ENCODE peak calls at places on chromosomes 4 and X, in eight cellular contexts. I is activated T-cell treated with anti-CD3 and anti-CD28 coated beads for 4 hours, D is ACHN, A is astrocyte of the spinal cord, U is SW 1271, F is fibroblast of pulmonary artery, M is AG08395, R is iPS-NIHi11. V is an unnamed sample.

GRCh38 chr4:27366424-27366823 is 505.8 kb downstream of the STIM2 start:
- DNase-seq in R (no peak), D (no peak), A (peak), M (no peak), U (no peak), I (no peak), F (peak), V (peak)

GRCh38 chr4:55808187-55808586 is 11.4 kb upstream of the EXOC1L start:
- DNase-seq in D (no peak), U (no peak), M (no peak), A (no peak), F (no peak), I (no peak), R (no peak), V (no peak)

GRCh38 chrX:150897371-150898319 is 823 bp downstream of the CD99L2 start:
- DNase-seq in M (no peak), D (peak), R (no peak), F (peak), A (peak), U (no peak), I (peak), V (no peak)

GRCh38 chr4:123409301-123409700 is 12.7 kb downstream of the SPRY1 start:
- DNase-seq in U (no peak), M (no peak), A (no peak), D (no peak), I (no peak), R (no peak), F (peak), V (no peak)

GRCh38 chrX:66961665-66962064 is 322.8 kb upstream of the EDA2R start:
- DNase-seq in U (no peak), F (no peak), R (no peak), I (no peak), D (no peak), A (no peak), M (no peak), V (no peak)

GRCh38 chr4:38764292-38764691 is 18.5 kb downstream of the TLR10 start:
- DNase-seq in A (no peak), I (no peak), F (no peak), M (no peak), U (no peak), R (no peak), D (no peak), V (no peak)

GRCh38 chr4:183602444-183603102 is 56.4 kb downstream of the RWDD4 start:
- DNase-seq in U (no peak), M (peak), A (no peak), D (peak), R (no peak), I (no peak), F (peak), V (no peak)

GRCh38 chrX:28135378-28136047 is 154.3 kb upstream of the DCAF8L1 start:
- DNase-seq in F (peak), M (no peak), D (no peak), I (no peak), A (peak), R (no peak), U (no peak), V (no peak)

GRCh38 chr4:168664242-168664897 is 167.5 kb downstream of the PALLD start:
- DNase-seq in D (no peak), R (no peak), M (no peak), F (no peak), I (no peak), A (no peak), U (no peak), V (no peak)

GRCh38 chr4:143581331-143581961 is 67.9 kb downstream of the SMARCA5 start:
- DNase-seq in U (no peak), D (no peak), A (no peak), F (no peak), I (no peak), R (no peak), M (no peak), V (no peak)

GRCh38 chrX:50125480-50125879 is 75.3 kb downstream of the AKAP4 start:
- DNase-seq in M (no peak), A (no peak), R (no peak), F (no peak), U (no peak), I (no peak), D (no peak), V (no peak)

GRCh38 chr4:26223160-26223559 is 97.7 kb upstream of the RBPJ start:
- DNase-seq in D (no peak), A (no peak), F (no peak), R (no peak), U (no peak), M (peak), I (no peak), V (no peak)

GRCh38 chrX:44202596-44202995 is 140.9 kb downstream of the EFHC2 start:
- DNase-seq in R (no peak), I (no peak), F (no peak), M (no peak), A (no peak), D (no peak), U (no peak), V (no peak)

GRCh38 chrX:125205084-125205917 is 114.4 kb upstream of the TEX13C start:
- DNase-seq in M (peak), D (peak), F (no peak), U (no peak), A (peak), I (no peak), R (peak), V (peak)

GRCh38 chr4:169369634-169370033 is 98.9 kb upstream of the SH3RF1 start:
- DNase-seq in A (no peak), D (no peak), R (no peak), U (no peak), I (no peak), M (no peak), F (no peak), V (no peak)

GRCh38 chr4:129240816-129241215 is 144.9 kb downstream of the C4orf33 start:
- DNase-seq in I (no peak), F (no peak), A (peak), R (no peak), U (no peak), M (no peak), D (no peak), V (peak)

GRCh38 chrX:124690495-124690894 is 344.1 kb downstream of the SH2D1A start:
- DNase-seq in I (no peak), D (no peak), U (no peak), F (no peak), R (no peak), A (no peak), M (no peak), V (no peak)

GRCh38 chr4:6641971-6642320 is 1.5 kb downstream of the MRFAP1 start:
- DNase-seq in M (peak), A (no peak), U (no peak), D (no peak), F (peak), I (no peak), R (no peak), V (no peak)

GRCh38 chrX:54926978-54927377 is 6.4 kb downstream of the TRO start:
- DNase-seq in R (no peak), A (no peak), M (no peak), F (no peak), U (no peak), D (no peak), I (no peak), V (no peak)

GRCh38 chr4:154534296-154534695 is 15.9 kb downstream of the PLRG1 start:
- DNase-seq in A (no peak), F (no peak), U (no peak), M (no peak), D (no peak), R (no peak), I (no peak), V (peak)

GRCh38 chr4:174702974-174703478 is 126.0 kb downstream of the GLRA3 start:
- DNase-seq in F (peak), I (no peak), A (peak), M (peak), U (no peak), D (no peak), R (no peak), V (no peak)

GRCh38 chr4:5801696-5802095 is 90.7 kb downstream of the EVC start:
- DNase-seq in R (no peak), U (no peak), D (no peak), M (no peak), I (no peak), A (no peak), F (no peak), V (no peak)

GRCh38 chrX:123988423-123989116 is 27.1 kb downstream of the STAG2 start:
- DNase-seq in U (no peak), A (no peak), D (no peak), I (no peak), R (no peak), M (no peak), F (no peak), V (no peak)

GRCh38 chrX:42825201-42825600 is 47.2 kb upstream of the PPP1R2C start:
- DNase-seq in I (no peak), R (no peak), M (no peak), U (no peak), F (no peak), A (no peak), D (no peak), V (no peak)

GRCh38 chr4:11724731-11725130 is 296.0 kb upstream of the HS3ST1 start:
- DNase-seq in D (no peak), R (no peak), F (peak), M (no peak), I (no peak), U (no peak), A (peak), V (peak)

GRCh38 chr4:48654015-48654664 is 125.9 kb downstream of the FRYL start:
- DNase-seq in F (peak), R (no peak), D (no peak), U (no peak), I (no peak), M (no peak), A (peak), V (no peak)

GRCh38 chrX:148661035-148661434 is 160.6 kb downstream of the AFF2 start:
- DNase-seq in M (no peak), D (no peak), F (peak), R (no peak), A (peak), U (no peak), I (no peak), V (no peak)

GRCh38 chr4:5941601-5942000 is 48.7 kb upstream of the CRMP1 start:
- DNase-seq in U (no peak), A (no peak), F (no peak), D (no peak), R (no peak), I (no peak), M (no peak), V (no peak)

GRCh38 chr4:109872950-109873656 is 25.2 kb downstream of the LRIT3 start:
- DNase-seq in F (no peak), D (no peak), I (no peak), A (no peak), R (no peak), U (no peak), M (no peak), V (no peak)

GRCh38 chr4:138401330-138401729 is 159.2 kb upstream of the SLC7A11 start:
- DNase-seq in U (no peak), F (no peak), A (no peak), I (no peak), R (no peak), M (no peak), D (no peak), V (no peak)

GRCh38 chrX:24877854-24878650 is 137.7 kb downstream of the ARX start:
- DNase-seq in M (no peak), R (no peak), A (peak), U (no peak), I (no peak), D (no peak), F (no peak), V (no peak)

GRCh38 chr4:168815373-168816345 is 194.4 kb downstream of the CBR4 start:
- DNase-seq in A (peak), F (peak), U (no peak), D (no peak), R (no peak), I (no peak), M (no peak), V (no peak)

GRCh38 chr4:22492987-22493386 is 22.9 kb downstream of the ADGRA3 start:
- DNase-seq in A (no peak), R (no peak), D (no peak), M (no peak), U (no peak), F (no peak), I (no peak), V (no peak)

GRCh38 chr4:21134994-21135393 is 434.7 kb downstream of the PACRGL start:
- DNase-seq in F (peak), U (no peak), I (no peak), R (no peak), A (peak), D (peak), M (no peak), V (no peak)